ENCODE peak calls at places on chromosomes 12 and 14, in six cellular contexts. S, C, U, A, T and Z are unnamed samples.

GRCh38 chr14:67653651-67654280 is 20.7 kb downstream of the VTI1B start:
- DNase-seq in A (no peak), S (no peak), C (peak; percentile 82), T (no peak), U (no peak), Z (no peak)

GRCh38 chr12:31685801-31686200 is 26.3 kb downstream of the ETFBKMT start:
- DNase-seq in S (no peak), A (no peak), U (no peak), C (no peak), T (no peak), Z (no peak)

GRCh38 chr14:40346275-40346674 is 914.0 kb upstream of the FBXO33 start:
- DNase-seq in C (no peak), S (no peak), T (no peak), A (no peak), U (no peak), Z (no peak)

GRCh38 chr14:31208546-31209424 is 1.2 kb upstream of the HECTD1 start:
- DNase-seq in T (no peak), C (no peak), A (no peak), S (no peak), U (no peak), Z (no peak)

GRCh38 chr14:58977366-58977765 is 211.1 kb upstream of the DAAM1 start:
- DNase-seq in U (no peak), A (no peak), T (no peak), C (no peak), S (no peak), Z (no peak)

GRCh38 chr14:69260246-69260978 is 454 bp downstream of the GALNT16 start:
- DNase-seq in U (peak; percentile 66), C (no peak), A (no peak), T (no peak), S (peak; percentile 58), Z (peak; percentile 49)

GRCh38 chr12:111685322-111685810 is 390 bp downstream of the BRAP start:
- DNase-seq in A (no peak), C (no peak), T (no peak), S (no peak), U (no peak), Z (no peak)

GRCh38 chr12:76781321-76781720 is 17.4 kb downstream of the ZDHHC17 start:
- DNase-seq in A (no peak), S (no peak), U (no peak), T (no peak), C (no peak), Z (no peak)

GRCh38 chr14:70836946-70837345 is 27.6 kb upstream of the MAP3K9 start:
- DNase-seq in A (no peak), U (no peak), T (no peak), S (no peak), C (no peak), Z (no peak)

GRCh38 chr14:22530101-22530500 is 58.9 kb downstream of the DAD1 start:
- DNase-seq in C (no peak), A (no peak), U (no peak), T (no peak), S (no peak), Z (no peak)

GRCh38 chr12:113292091-113292490 is 42.8 kb downstream of the SLC8B1 start:
- DNase-seq in C (peak; percentile 78), U (no peak), T (no peak), A (no peak), S (no peak), Z (no peak)

GRCh38 chr14:100532916-100533630 is 54.1 kb downstream of the BEGAIN start:
- DNase-seq in C (peak; percentile 58), A (peak; percentile 87), U (no peak), T (peak; percentile 13), S (peak; percentile 0), Z (no peak)

GRCh38 chr12:83057436-83057835 is 370.7 kb downstream of the TMTC2 start:
- DNase-seq in C (no peak), S (no peak), T (no peak), A (no peak), U (no peak), Z (no peak)

GRCh38 chr12:55142896-55143870 is 17.0 kb downstream of the OR9K2 start:
- DNase-seq in C (peak; percentile 39), A (no peak), U (peak; percentile 58), T (no peak), S (peak; percentile 63), Z (peak; percentile 25)

GRCh38 chr12:60148831-60149230 is 553.0 kb downstream of the SLC16A7 start:
- DNase-seq in C (peak; percentile 92), U (no peak), A (no peak), S (no peak), T (no peak), Z (no peak)

GRCh38 chr14:77000340-77001235 is 27.9 kb downstream of the IRF2BPL start:
- DNase-seq in C (peak; percentile 76), S (no peak), T (no peak), A (no peak), U (peak; percentile 62), Z (no peak)

GRCh38 chr12:13196302-13196921 is at the start of gene EMP1:
- DNase-seq in T (peak; percentile 17), U (no peak), S (no peak), C (peak; percentile 100), A (peak; percentile 95), Z (no peak)

GRCh38 chr12:108649668-108650067 is 16.0 kb upstream of the SELPLG start:
- DNase-seq in A (peak; percentile 83), T (no peak), S (no peak), C (peak; percentile 95), U (no peak), Z (no peak)

GRCh38 chr14:73722581-73722980 is 8.4 kb upstream of the PNMA1 start:
- DNase-seq in T (no peak), U (no peak), C (no peak), A (no peak), S (no peak), Z (no peak)

GRCh38 chr14:80385340-80385739 is 174.0 kb upstream of the DIO2 start:
- DNase-seq in U (no peak), A (no peak), S (no peak), T (no peak), C (no peak), Z (no peak)

GRCh38 chr14:74973003-74973614 is 17.7 kb upstream of the PGF start:
- DNase-seq in T (peak; percentile 33), S (no peak), C (no peak), U (no peak), A (no peak), Z (no peak)

GRCh38 chr14:58488550-58488949 is 61.0 kb downstream of the KIAA0586 start:
- DNase-seq in A (no peak), U (no peak), S (no peak), C (peak; percentile 11), T (no peak), Z (no peak)

GRCh38 chr12:124389537-124390441 is 94.9 kb downstream of the RFLNA start:
- DNase-seq in T (no peak), C (no peak), S (no peak), U (no peak), A (no peak), Z (no peak)

GRCh38 chr12:115790526-115790925 is 487.0 kb downstream of the MED13L start:
- DNase-seq in C (no peak), T (no peak), S (no peak), A (no peak), U (no peak), Z (no peak)

GRCh38 chr12:115791331-115791730 is 486.2 kb downstream of the MED13L start:
- DNase-seq in A (no peak), S (no peak), T (no peak), U (no peak), C (no peak), Z (no peak)

GRCh38 chr12:115785548-115785947 is 491.9 kb downstream of the MED13L start:
- DNase-seq in A (no peak), U (no peak), C (no peak), T (no peak), S (no peak), Z (no peak)
- TF ChIP-seq CTCF in A (no peak), U (no peak), C (no peak), T (no peak), S (no peak), Z (no peak)

GRCh38 chr12:107618106-107618505 is 67.5 kb upstream of the PWP1 start:
- DNase-seq in C (no peak), T (no peak), U (no peak), S (no peak), A (no peak), Z (no peak)

GRCh38 chr12:107616941-107617340 is 68.7 kb upstream of the PWP1 start:
- DNase-seq in U (no peak), S (no peak), C (no peak), A (no peak), T (no peak), Z (no peak)

GRCh38 chr12:107607464-107608392 is 77.9 kb upstream of the PWP1 start:
- DNase-seq in S (peak; percentile 83), U (peak; percentile 89), C (peak; percentile 81), A (peak; percentile 65), T (peak; percentile 77), Z (peak; percentile 82)

GRCh38 chr12:107610030-107610859 is 75.4 kb upstream of the PWP1 start:
- DNase-seq in C (peak; percentile 65), U (peak; percentile 65), T (no peak), S (peak; percentile 46), A (no peak), Z (no peak)

DNA sequence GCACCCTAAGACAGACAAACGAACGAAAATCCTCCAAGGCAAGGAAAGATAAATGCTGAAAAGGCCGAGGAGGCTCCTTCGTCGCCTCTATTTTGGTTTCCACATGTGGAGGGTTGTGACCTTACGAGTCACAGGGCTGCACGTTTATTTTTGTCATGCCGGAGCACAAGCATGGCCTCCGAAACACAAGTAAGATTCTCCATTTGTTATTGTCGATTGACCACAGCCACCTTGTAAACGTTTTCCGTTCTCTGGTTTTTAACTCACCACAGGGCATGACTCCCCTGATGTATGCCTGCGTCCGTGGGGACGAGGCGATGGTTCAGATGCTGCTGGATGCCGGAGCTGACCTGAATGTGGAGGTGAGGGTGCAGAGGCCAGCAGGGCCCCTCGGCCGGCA is 73.1 kb upstream of the PWP1 start:
- DNase-seq in T (no peak), S (no peak), C (no peak), U (no peak), A (no peak), Z (no peak)
- TF ChIP-seq CTCF in T (no peak), S (no peak), C (no peak), U (no peak), A (no peak), Z (no peak)

DNA sequence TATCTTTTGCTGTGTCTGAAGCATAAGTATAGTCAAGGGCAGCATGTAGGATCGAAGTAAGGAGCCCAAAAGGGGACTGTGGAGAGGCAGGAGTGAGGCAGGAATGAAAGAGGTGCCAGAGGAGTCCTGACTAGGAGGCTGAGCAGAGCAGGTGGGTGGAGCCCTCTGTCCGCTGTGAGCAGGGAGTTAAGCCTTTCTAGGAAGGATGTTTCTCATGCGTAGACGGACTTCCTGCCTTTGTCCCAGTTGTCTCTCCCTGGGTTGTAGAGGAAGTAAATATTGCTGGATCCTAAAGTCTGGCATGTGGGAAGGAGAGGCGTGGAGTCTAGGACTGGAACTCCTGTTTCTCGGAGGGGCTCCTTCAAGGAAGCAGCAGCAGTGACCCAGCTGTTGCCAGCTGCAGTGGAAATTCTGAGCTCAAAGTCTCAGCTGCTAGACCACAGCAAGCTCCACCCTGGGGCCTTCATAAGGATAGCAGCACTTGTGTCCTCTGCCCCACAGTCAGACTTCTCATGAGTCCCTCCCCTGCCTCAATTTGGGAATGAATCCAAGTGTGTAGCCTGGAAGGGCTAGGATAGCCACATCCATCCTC is 44.0 kb downstream of the RBMS2 start:
- DNase-seq in C (peak; percentile 87), A (peak; percentile 24), U (no peak), T (no peak), S (no peak), Z (no peak)
- TF ChIP-seq CTCF in C (peak; percentile 17), A (no peak), U (no peak), T (no peak), S (no peak), Z (no peak)

GRCh38 chr12:46005151-46005797 is 14.9 kb upstream of the SCAF11 start:
- DNase-seq in U (no peak), A (no peak), C (peak; percentile 46), S (no peak), T (no peak), Z (no peak)
- TF ChIP-seq CTCF in U (no peak), A (no peak), C (peak; percentile 41), S (peak; percentile 46), T (peak; percentile 40), Z (no peak)